ENCODE peak calls at places on chromosomes 4 and X, in seven cellular contexts. M is hepatic stellate cell; G is stimulated activated CD8-positive, alpha-beta memory T cell treated with anti-CD3 and anti-CD28 coated beads, Interleukin-2, amount 100 ng/mL, for 48 hours; C is uterus; E is bronchial epithelial cell; Y is NCI-H1694 treated with DMSO at 0.1 percent for 48 hours; U is glomerular endothelial cell. B is an unnamed sample.

GRCh38 chrX:68980906-68981616 is 152.2 kb downstream of the EFNB1 start:
- DNase-seq in G (no peak), C (no peak), Y (no peak), U (no peak), M (no peak), E (no peak), B (no peak)

GRCh38 chr4:20512980-20513379 is 187.3 kb upstream of the PACRGL start:
- DNase-seq in U (no peak), M (no peak), E (no peak), Y (no peak), C (no peak), G (no peak), B (no peak)

GRCh38 chr4:3410401-3411135 is 31.2 kb upstream of the HGFAC start:
- DNase-seq in U (no peak), Y (no peak), C (no peak), E (no peak), G (no peak), M (no peak), B (no peak)

GRCh38 chrX:72247206-72247944 is 8.5 kb upstream of the ERCC6L start:
- DNase-seq in G (no peak), E (no peak), Y (peak; percentile 25), C (no peak), M (no peak), U (no peak), B (peak; percentile 30)

GRCh38 chr4:4575284-4576211 is 33.7 kb upstream of the STX18 start:
- DNase-seq in C (peak; percentile 55), E (no peak), U (no peak), M (peak; percentile 71), G (peak; percentile 44), Y (no peak), B (peak; percentile 6)

GRCh38 chrX:27598312-27598711 is 8.2 kb downstream of the DCAF8L2 start:
- DNase-seq in U (no peak), Y (no peak), G (no peak), M (no peak), C (no peak), E (peak; percentile 3), B (peak; percentile 66)

GRCh38 chr4:183402771-183403170 is 41.7 kb upstream of the CDKN2AIP start:
- DNase-seq in U (no peak), C (no peak), E (no peak), Y (no peak), M (no peak), G (no peak), B (no peak)

GRCh38 chr4:76799139-76799538 is 98.8 kb downstream of the SOWAHB start:
- DNase-seq in U (no peak), Y (no peak), E (no peak), M (no peak), C (no peak), G (no peak), B (no peak)

GRCh38 chr4:154566639-154567204 is 3.9 kb downstream of the FGB start:
- DNase-seq in U (no peak), Y (no peak), M (no peak), C (no peak), E (peak; percentile 37), G (no peak), B (no peak)

GRCh38 chrX:152907084-152907651 is 9.3 kb downstream of the ZNF185 start:
- DNase-seq in C (peak; percentile 40), E (no peak), Y (no peak), M (no peak), U (no peak), G (no peak), B (no peak)

GRCh38 chr4:161936625-161937133 is 227.1 kb downstream of the FSTL5 start:
- DNase-seq in M (no peak), Y (no peak), E (peak; percentile 92), U (peak; percentile 36), C (no peak), G (no peak), B (no peak)

GRCh38 chrX:71450433-71451106 is 82.3 kb upstream of the OGT start:
- DNase-seq in Y (no peak), M (no peak), C (no peak), U (no peak), G (no peak), E (no peak), B (no peak)

GRCh38 chr4:83009529-83009928 is 1.1 kb downstream of the LIN54 start:
- DNase-seq in C (no peak), M (no peak), U (no peak), G (no peak), Y (no peak), E (peak; percentile 6), B (no peak)

GRCh38 chr4:56757821-56758400 is 63.6 kb downstream of the SPINK2 start:
- DNase-seq in Y (no peak), U (no peak), G (peak; percentile 55), M (peak; percentile 87), C (peak; percentile 40), E (peak; percentile 92), B (no peak)

GRCh38 chr4:68865760-68866159 is 50.0 kb downstream of the UGT2B10 start:
- DNase-seq in C (no peak), G (no peak), Y (no peak), M (no peak), E (no peak), U (no peak), B (no peak)

GRCh38 chr4:1472148-1472797 is 66.0 kb upstream of the NKX1-1 start:
- DNase-seq in Y (no peak), M (no peak), U (no peak), G (no peak), E (no peak), C (peak; percentile 8), B (no peak)

GRCh38 chr4:33425916-33426315 is 2705.7 kb downstream of the PCDH7 start:
- DNase-seq in M (no peak), E (no peak), G (no peak), C (no peak), Y (no peak), U (no peak), B (no peak)

GRCh38 chr4:42501624-42502401 is 104.5 kb downstream of the SHISA3 start:
- DNase-seq in G (no peak), C (no peak), E (no peak), U (no peak), M (no peak), Y (no peak), B (no peak)

GRCh38 chrX:43750248-43750676 is 94.2 kb downstream of the MAOA start:
- DNase-seq in E (peak; percentile 47), G (no peak), M (peak; percentile 22), U (peak; percentile 20), C (peak; percentile 35), Y (peak; percentile 31), B (peak; percentile 40)

GRCh38 chr4:39732728-39733127 is 34.8 kb downstream of the UBE2K start:
- DNase-seq in E (peak; percentile 85), C (no peak), M (peak; percentile 32), G (no peak), U (no peak), Y (peak; percentile 7), B (no peak)

GRCh38 chr4:46648088-46648744 is 258.3 kb upstream of the GABRA2 start:
- DNase-seq in M (peak; percentile 2), C (no peak), E (peak; percentile 29), Y (peak; percentile 9), U (no peak), G (no peak), B (peak; percentile 20)

GRCh38 chrX:1534321-1535168 is 2.4 kb downstream of the P2RY8 start:
- DNase-seq in G (peak; percentile 23), Y (no peak), E (no peak), U (no peak), C (no peak), M (no peak), B (no peak)

GRCh38 chr4:158778065-158778711 is 9.4 kb downstream of the FNIP2 start:
- DNase-seq in C (no peak), E (no peak), M (no peak), Y (no peak), U (no peak), G (no peak), B (no peak)

GRCh38 chr4:4625488-4625887 is 83.6 kb upstream of the STX18 start:
- DNase-seq in Y (no peak), E (no peak), M (no peak), U (no peak), C (no peak), G (no peak), B (no peak)

GRCh38 chr4:7960017-7960789 is 20.5 kb upstream of the AFAP1 start:
- DNase-seq in C (peak; percentile 53), G (no peak), U (no peak), Y (no peak), M (peak; percentile 77), E (peak; percentile 69), B (no peak)

GRCh38 chr4:150938417-150938816 is 76.7 kb downstream of the LRBA start:
- DNase-seq in M (no peak), Y (no peak), G (no peak), E (peak; percentile 20), U (no peak), C (no peak), B (no peak)

GRCh38 chr4:157217708-157218107 is 2.8 kb upstream of the GRIA2 start:
- DNase-seq in U (peak; percentile 18), C (no peak), Y (no peak), G (no peak), M (peak; percentile 26), E (peak; percentile 37), B (no peak)

GRCh38 chrX:136251042-136251991 is at the start of gene MAP7D3:
- DNase-seq in G (peak; percentile 44), U (no peak), M (peak; percentile 71), E (peak; percentile 67), C (peak; percentile 65), Y (peak; percentile 35), B (peak; percentile 62)

B was measured in COLO829.